ENCODE peak calls at places on chromosomes 5 and 9, in six cellular contexts. L is IMR-90, R is prostate gland, I is esophagus squamous epithelium, H is spleen, C is uterus. U is an unnamed sample. For H3K4me1, the result is how much of the 10 kb centered on the place peaks cover.

GRCh38 chr9:12439267-12439666 is 253.9 kb upstream of the TYRP1 start:
- DNase-seq in L (no peak), R (no peak), I (no peak), H (no peak), C (no peak), U (no peak)

GRCh38 chr5:92908952-92909351 is 672.1 kb downstream of the NR2F1-AS1 start:
- DNase-seq in L (no peak), R (no peak), I (no peak), H (no peak), C (no peak), U (no peak)

GRCh38 chr5:137091473-137091872 is 407.7 kb downstream of the SPOCK1 start:
- DNase-seq in L (no peak), R (no peak), I (no peak), H (no peak), C (no peak), U (no peak)

GRCh38 chr5:173633304-173633703 is 16.9 kb upstream of the BOD1 start:
- DNase-seq in L (no peak), R (no peak), I (no peak), H (no peak), C (no peak), U (no peak)

GRCh38 chr5:144036476-144036875 is 134.0 kb downstream of the YIPF5 start:
- DNase-seq in L (peak), R (no peak), I (no peak), H (no peak), C (no peak), U (no peak)

GRCh38 chr9:84357235-84357634 is 16.7 kb upstream of the SLC28A3 start:
- DNase-seq in L (no peak), R (no peak), I (no peak), H (no peak), C (no peak), U (no peak)

GRCh38 chr9:74953235-74953741 is 576 bp upstream of the C9orf40 start:
- DNase-seq in L (no peak), R (no peak), I (no peak), H (no peak), C (no peak), U (no peak)

GRCh38 chr5:181008136-181008535 is 19.5 kb downstream of the BTNL3 start:
- DNase-seq in L (no peak), R (no peak), I (no peak), H (no peak), C (no peak), U (no peak)

GRCh38 chr5:133205204-133205603 is 153.4 kb downstream of the HSPA4 start:
- DNase-seq in L (peak), R (no peak), I (no peak), H (no peak), C (no peak), U (no peak)

GRCh38 chr5:149452007-149452664 is 73.0 kb upstream of the IL17B start:
- DNase-seq in L (peak), R (no peak), I (no peak), H (no peak), C (no peak), U (no peak)
- TF ChIP-seq POLR2A in L (no peak), R (no peak), I (no peak), H (no peak), C (no peak), U (no peak)

DNA sequence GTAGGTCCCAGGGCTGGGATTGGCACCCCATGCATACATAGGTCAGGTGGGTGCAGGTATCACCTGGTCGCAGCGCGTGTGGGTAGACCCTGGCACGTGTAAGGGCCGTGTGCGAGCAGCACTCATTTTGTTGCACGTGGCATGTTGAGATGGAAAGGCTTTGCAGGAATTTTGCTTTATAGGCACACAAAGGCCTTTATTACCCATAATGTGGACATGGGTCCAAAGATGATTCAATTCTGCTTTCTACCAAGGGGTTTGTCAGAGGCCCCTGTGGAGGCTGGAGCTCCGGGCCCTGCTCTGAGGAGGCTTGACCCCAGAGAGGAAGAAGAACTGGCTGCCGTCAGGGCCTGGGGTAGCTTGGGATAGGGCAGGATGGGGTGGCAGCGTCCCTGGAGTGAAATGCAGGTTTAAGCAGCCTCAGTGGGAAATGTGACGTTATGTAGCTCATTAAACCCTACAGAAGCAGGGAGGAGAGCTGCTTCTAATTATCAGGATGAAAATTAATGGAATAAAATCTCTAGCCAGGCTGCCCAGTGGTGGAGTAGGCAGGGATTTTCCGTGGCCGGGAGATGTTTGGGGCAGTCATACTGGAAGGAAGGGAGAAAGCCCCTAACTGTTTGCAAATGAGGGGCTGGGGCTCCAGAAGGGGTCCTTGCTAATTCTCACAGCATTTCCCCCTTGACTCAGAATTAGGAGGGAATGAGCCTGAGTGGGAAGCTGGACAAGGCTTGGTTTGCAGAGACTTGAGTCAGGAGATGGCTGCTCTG is 103.3 kb upstream of the PITX1 start:
- DNase-seq in L (no peak), R (no peak), I (no peak), H (no peak), C (no peak), U (no peak)
- H3K4me1 ChIP-seq in L (under half), R (under half), I (half or more), H (under half), C (under half), U (under half)

GRCh38 chr9:109317979-109318671 is 2.7 kb downstream of the EPB41L4B start:
- DNase-seq in L (no peak), R (no peak), I (no peak), H (no peak), C (no peak), U (no peak)
- TF ChIP-seq POLR2A in L (no peak), R (no peak), I (no peak), H (no peak), C (no peak), U (no peak)

GRCh38 chr9:20598367-20598766 is 23.9 kb downstream of the MLLT3 start:
- DNase-seq in L (no peak), R (no peak), I (no peak), H (no peak), C (no peak), U (no peak)

GRCh38 chr9:20601292-20601691 is 21.0 kb downstream of the MLLT3 start:
- DNase-seq in L (no peak), R (no peak), I (no peak), H (no peak), C (no peak), U (no peak)

GRCh38 chr9:20597862-20598261 is 24.4 kb downstream of the MLLT3 start:
- DNase-seq in L (peak), R (no peak), I (no peak), H (no peak), C (no peak), U (no peak)

GRCh38 chr9:20603524-20604268 is 18.6 kb downstream of the MLLT3 start:
- DNase-seq in L (no peak), R (no peak), I (no peak), H (no peak), C (no peak), U (no peak)

GRCh38 chr9:20599195-20599594 is 23.1 kb downstream of the MLLT3 start:
- DNase-seq in L (peak), R (no peak), I (no peak), H (no peak), C (no peak), U (no peak)
- H3K4me1 ChIP-seq in L (under half), R (under half), I (under half), H (under half), C (under half), U (under half)

DNA sequence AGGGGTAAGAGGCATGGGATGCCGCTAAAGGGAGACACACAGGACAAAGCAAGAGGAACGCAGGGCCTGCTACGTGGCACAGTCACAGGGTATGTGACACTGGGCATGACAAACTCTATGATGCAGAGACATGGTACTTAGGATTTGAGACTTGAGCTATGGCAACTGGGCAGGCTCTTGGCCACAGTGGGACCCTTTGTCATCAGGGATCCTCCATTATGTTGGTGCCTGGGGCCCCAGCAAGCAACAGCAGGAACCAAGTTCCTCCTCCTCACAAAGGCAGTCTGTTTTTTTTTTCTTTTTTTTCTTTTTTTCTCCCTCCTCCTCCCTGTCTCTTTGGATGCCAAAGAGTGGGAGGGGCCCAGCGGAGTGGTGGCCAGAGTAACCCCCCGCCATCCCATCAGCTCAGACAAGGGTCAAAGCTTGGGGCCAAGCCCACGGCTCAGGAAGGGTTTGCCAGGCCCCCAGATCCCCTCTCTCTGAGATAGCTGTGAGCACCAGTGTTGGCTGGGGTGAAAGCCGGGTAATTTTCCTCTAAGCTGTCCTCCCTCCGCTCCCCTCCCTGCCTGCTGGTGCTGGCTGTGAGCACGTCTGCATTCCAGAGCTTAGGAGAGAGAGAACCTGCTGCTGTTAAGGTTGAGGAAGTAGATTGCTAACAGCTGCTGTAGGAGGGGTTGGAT is 21.1 kb downstream of the GSN start:
- DNase-seq in L (peak), R (peak), I (no peak), H (peak), C (peak), U (peak)
- TF ChIP-seq POLR2A in L (no peak), R (peak), I (no peak), H (no peak), C (peak), U (no peak)